ENCODE peak calls at places on chromosomes 1 and 21, in four cellular contexts. S is suprapubic skin, T is astrocyte, V is hepatocyte. L is an unnamed sample.

GRCh38 chr1:168621356-168621755 is 45.0 kb downstream of the XCL1 start:
- DNase-seq in S (no peak), T (peak; percentile 66), V (peak; percentile 37), L (no peak)

GRCh38 chr1:198174297-198174696 is 17.5 kb downstream of the NEK7 start:
- DNase-seq in S (no peak), T (peak; percentile 35), V (no peak), L (no peak)

GRCh38 chr1:95953005-95953404 is 719.0 kb downstream of the RWDD3 start:
- DNase-seq in S (no peak), T (peak; percentile 7), V (peak; percentile 58), L (no peak)

GRCh38 chr21:42302794-42303193 is 12.4 kb downstream of the TFF3 start:
- DNase-seq in S (no peak), T (no peak), V (no peak), L (no peak)

GRCh38 chr1:154546264-154547043 is 12.0 kb downstream of the UBE2Q1 start:
- DNase-seq in S (no peak), T (no peak), V (peak; percentile 82), L (no peak)

GRCh38 chr1:245693941-245694340 is 539.2 kb downstream of the KIF26B start:
- DNase-seq in S (no peak), T (no peak), V (no peak), L (no peak)

GRCh38 chr21:21085206-21085605 is 87.0 kb downstream of the NCAM2 start:
- DNase-seq in S (no peak), T (no peak), V (no peak), L (no peak)

GRCh38 chr1:170494369-170494768 is 37.6 kb upstream of the GORAB start:
- DNase-seq in S (no peak), T (peak; percentile 74), V (no peak), L (no peak)

GRCh38 chr1:36377776-36378175 is 7.9 kb downstream of the STK40 start:
- DNase-seq in S (no peak), T (no peak), V (no peak), L (peak; percentile 24)

GRCh38 chr1:60972841-60973364 is 109.5 kb upstream of the NFIA start:
- DNase-seq in S (no peak), T (peak; percentile 86), V (peak; percentile 28), L (no peak)

GRCh38 chr1:171753685-171754380 is 12.0 kb upstream of the VAMP4 start:
- DNase-seq in S (no peak), T (no peak), V (no peak), L (no peak)

GRCh38 chr1:42302034-42302433 is 33.0 kb downstream of the FOXJ3 start:
- DNase-seq in S (no peak), T (no peak), V (no peak), L (no peak)

GRCh38 chr1:109615879-109616278 is 3.5 kb downstream of the GNAT2 start:
- DNase-seq in S (no peak), T (no peak), V (no peak), L (no peak)

GRCh38 chr1:32878183-32878582 is 7.5 kb upstream of the FNDC5 start:
- DNase-seq in S (peak; percentile 35), T (no peak), V (no peak), L (no peak)

GRCh38 chr1:116538527-116538926 is 32.3 kb downstream of the CD58 start:
- DNase-seq in S (no peak), T (peak; percentile 67), V (peak; percentile 60), L (no peak)

GRCh38 chr1:22983944-22984343 is 11.3 kb upstream of the LACTBL1 start:
- DNase-seq in S (no peak), T (no peak), V (no peak), L (no peak)

GRCh38 chr21:45486443-45487160 is 55.6 kb downstream of the SLC19A1 start:
- DNase-seq in S (no peak), T (no peak), V (no peak), L (no peak)

GRCh38 chr1:221845650-221846371 is 103.9 kb upstream of the DUSP10 start:
- DNase-seq in S (no peak), T (no peak), V (peak; percentile 87), L (peak; percentile 25)

GRCh38 chr1:219837274-219837993 is 90.9 kb downstream of the SLC30A10 start:
- DNase-seq in S (no peak), T (peak; percentile 36), V (peak; percentile 71), L (no peak)

GRCh38 chr1:214552174-214552608 is 789 bp upstream of the PTPN14 start:
- DNase-seq in S (peak; percentile 82), T (peak; percentile 71), V (peak; percentile 88), L (peak; percentile 74)

GRCh38 chr1:59945790-59946189 is 19.2 kb upstream of the CYP2J2 start:
- DNase-seq in S (no peak), T (no peak), V (no peak), L (no peak)

GRCh38 chr1:64318428-64318827 is 115.0 kb downstream of the UBE2U start:
- DNase-seq in S (no peak), T (no peak), V (no peak), L (no peak)

GRCh38 chr1:95951291-95951690 is 717.3 kb downstream of the RWDD3 start:
- DNase-seq in S (no peak), T (no peak), V (no peak), L (no peak)

GRCh38 chr1:247096112-247096511 is 8.0 kb downstream of the ZNF669 start:
- DNase-seq in S (no peak), T (no peak), V (no peak), L (no peak)

GRCh38 chr1:247096958-247097357 is 7.2 kb downstream of the ZNF669 start:
- DNase-seq in S (no peak), T (no peak), V (no peak), L (no peak)

GRCh38 chr1:247102381-247102780 is 1.8 kb downstream of the ZNF669 start:
- DNase-seq in S (no peak), T (peak; percentile 53), V (no peak), L (no peak)

GRCh38 chr1:247100676-247101279 is 3.4 kb downstream of the ZNF669 start:
- DNase-seq in S (no peak), T (no peak), V (no peak), L (no peak)

GRCh38 chr1:247096544-247096943 is 7.6 kb downstream of the ZNF669 start:
- DNase-seq in S (no peak), T (no peak), V (no peak), L (no peak)
- H3K36me3 ChIP-seq in S (peaks cover 35% of the 10 kb centered on the region), T (peaks cover 30% of the 10 kb centered on the region), V (peaks cover 14% of the 10 kb centered on the region), L (peaks cover 9% of the 10 kb centered on the region)

DNA sequence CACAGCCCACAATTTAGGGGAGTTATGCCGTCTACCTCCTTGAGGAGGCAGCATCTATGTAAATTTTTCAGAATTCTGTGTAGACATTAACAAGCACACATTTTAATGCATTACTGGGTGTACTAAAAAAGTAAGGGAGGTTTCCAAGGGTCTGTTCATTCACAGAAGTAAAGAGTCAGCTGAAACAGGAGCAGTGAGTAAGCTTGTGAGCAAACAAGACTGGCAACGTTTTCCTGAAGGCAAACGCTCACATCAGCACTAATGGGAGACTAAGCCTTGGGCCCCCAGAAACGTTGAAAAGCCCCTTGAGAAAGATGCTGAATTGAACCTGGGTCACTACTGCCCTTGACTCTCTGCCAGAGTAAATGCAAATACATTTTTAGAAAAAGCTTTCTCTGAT is 25.7 kb downstream of the RPRD2 start:
- DNase-seq in S (no peak), T (no peak), V (peak; percentile 20), L (no peak)
- H3K4me1 ChIP-seq in S (peaks cover 6% of the 10 kb centered on the region), T (no peaks in the 10 kb centered on the region), V (peaks cover 19% of the 10 kb centered on the region), L (peaks cover 22% of the 10 kb centered on the region)

GRCh38 chr21:44425307-44425894 is 29.9 kb upstream of the LRRC3 start:
- DNase-seq in S (peak; percentile 59), T (no peak), V (no peak), L (no peak)
- H3K36me3 ChIP-seq in S (no peaks in the 10 kb centered on the region), T (no peaks in the 10 kb centered on the region), V (no peaks in the 10 kb centered on the region), L (no peaks in the 10 kb centered on the region)

DNA sequence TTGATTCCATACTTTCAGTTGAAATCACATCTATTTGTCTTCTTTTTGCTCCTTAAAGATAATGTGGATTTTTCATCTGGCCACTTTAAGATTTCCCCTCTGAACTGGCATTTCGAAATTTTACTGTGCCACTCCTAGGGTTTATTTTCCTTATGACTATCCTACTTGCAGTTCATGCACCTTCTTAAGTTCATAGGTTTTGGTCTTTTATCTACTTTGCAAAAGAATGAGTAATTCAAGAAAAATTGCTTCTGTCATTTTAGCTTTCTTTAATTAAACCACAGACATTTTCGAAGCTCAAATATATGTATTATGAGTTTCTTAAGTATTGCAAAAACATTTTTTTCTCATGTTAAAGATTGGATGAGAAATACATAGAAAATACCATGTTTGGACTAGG is 1244.8 kb upstream of the TMPRSS15 start:
- DNase-seq in S (no peak), T (no peak), V (no peak), L (no peak)
- H3K4me1 ChIP-seq in S (no peaks in the 10 kb centered on the region), T (no peaks in the 10 kb centered on the region), V (no peaks in the 10 kb centered on the region), L (no peaks in the 10 kb centered on the region)

GRCh38 chr1:235142991-235143390 is 14.4 kb upstream of the TOMM20 start:
- DNase-seq in S (no peak), T (no peak), V (no peak), L (no peak)
- H3K36me3 ChIP-seq in S (peaks cover 87% of the 10 kb centered on the region), T (peaks cover 44% of the 10 kb centered on the region), V (no peaks in the 10 kb centered on the region), L (no peaks in the 10 kb centered on the region)

GRCh38 chr1:157134442-157134841 is 3.8 kb downstream of the ETV3 start:
- DNase-seq in S (no peak), T (no peak), V (no peak), L (no peak)

GRCh38 chr1:157136133-157136532 is 2.1 kb downstream of the ETV3 start:
- DNase-seq in S (no peak), T (no peak), V (peak; percentile 53), L (peak; percentile 11)

GRCh38 chr1:157135070-157135469 is 3.1 kb downstream of the ETV3 start:
- DNase-seq in S (no peak), T (no peak), V (no peak), L (no peak)

GRCh38 chr1:157137051-157137772 is 983 bp downstream of the ETV3 start:
- DNase-seq in S (no peak), T (no peak), V (peak; percentile 43), L (peak; percentile 51)

DNA sequence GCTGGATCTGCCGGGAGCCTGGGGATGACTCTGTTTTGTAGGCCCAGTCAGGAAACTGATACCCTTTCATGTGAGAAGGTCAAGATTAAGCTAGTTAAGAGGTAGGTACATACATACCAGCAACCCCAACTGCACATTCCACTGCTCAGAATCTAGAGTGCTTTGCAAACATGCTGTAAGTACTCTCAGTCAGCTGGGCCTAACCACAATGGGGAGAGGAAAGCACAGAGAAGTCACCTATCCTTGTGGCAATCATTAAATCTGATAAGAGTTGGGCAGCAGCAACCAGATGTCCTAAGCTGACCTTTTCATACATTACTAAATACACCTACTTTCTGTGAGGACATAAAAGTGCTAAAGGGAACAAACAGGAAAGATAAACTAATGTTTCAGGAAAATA is 2.5 kb downstream of the ETV3 start:
- DNase-seq in S (no peak), T (no peak), V (no peak), L (no peak)
- H3K4me1 ChIP-seq in S (peaks cover 68% of the 10 kb centered on the region), T (peaks cover 18% of the 10 kb centered on the region), V (peaks cover 34% of the 10 kb centered on the region), L (peaks cover 19% of the 10 kb centered on the region)

L was measured in mucosa of descending colon.